ENCODE peak calls at places on chromosomes 6 and 20, in nine cellular contexts. One of them, this sample, is unnamed.

GRCh38 chr20:32672982-32673727 is 586 bp downstream of the C20orf203 start:
- DNase-seq in mucosa of gallbladder: no peak
- DNase-seq in progenitor cell of endocrine pancreas: no peak
- DNase-seq in M059J: no peak
- DNase-seq in putamen: no peak
- DNase-seq in left kidney: no peak
- DNase-seq in RCC 7860: no peak
- DNase-seq in CD4-positive, alpha-beta T cell: no peak
- DNase-seq in glutamatergic neuron: no peak
- DNase-seq in this sample: no peak

GRCh38 chr6:14655990-14656640 is 538.5 kb downstream of the CD83 start:
- DNase-seq in M059J: no peak
- DNase-seq in CD4-positive, alpha-beta T cell: no peak
- DNase-seq in left kidney: no peak
- DNase-seq in RCC 7860: no peak
- DNase-seq in progenitor cell of endocrine pancreas: no peak
- DNase-seq in putamen: no peak
- DNase-seq in glutamatergic neuron: no peak
- DNase-seq in mucosa of gallbladder: no peak
- DNase-seq in this sample: no peak

GRCh38 chr6:73455865-73456629 is 4.0 kb upstream of the CGAS start:
- DNase-seq in glutamatergic neuron: no peak
- DNase-seq in left kidney: no peak
- DNase-seq in mucosa of gallbladder: no peak
- DNase-seq in putamen: no peak
- DNase-seq in RCC 7860: no peak
- DNase-seq in CD4-positive, alpha-beta T cell: no peak
- DNase-seq in progenitor cell of endocrine pancreas: no peak
- DNase-seq in M059J: no peak
- DNase-seq in this sample: no peak

GRCh38 chr6:119856136-119856535 is 506.6 kb upstream of the MAN1A1 start:
- DNase-seq in CD4-positive, alpha-beta T cell: no peak
- DNase-seq in RCC 7860: peak; percentile 27
- DNase-seq in progenitor cell of endocrine pancreas: no peak
- DNase-seq in putamen: no peak
- DNase-seq in mucosa of gallbladder: no peak
- DNase-seq in M059J: no peak
- DNase-seq in glutamatergic neuron: no peak
- DNase-seq in left kidney: no peak
- DNase-seq in this sample: no peak

GRCh38 chr20:18005170-18005989 is 36.6 kb downstream of the MGME1 start:
- DNase-seq in left kidney: no peak
- DNase-seq in CD4-positive, alpha-beta T cell: no peak
- DNase-seq in RCC 7860: no peak
- DNase-seq in putamen: no peak
- DNase-seq in glutamatergic neuron: no peak
- DNase-seq in mucosa of gallbladder: no peak
- DNase-seq in M059J: peak; percentile 27
- DNase-seq in progenitor cell of endocrine pancreas: no peak
- DNase-seq in this sample: no peak

GRCh38 chr6:26175428-26176181 is 88.4 kb downstream of the HFE start:
- DNase-seq in progenitor cell of endocrine pancreas: no peak
- DNase-seq in left kidney: peak; percentile 75
- DNase-seq in mucosa of gallbladder: peak; percentile 58
- DNase-seq in putamen: no peak
- DNase-seq in CD4-positive, alpha-beta T cell: peak; percentile 54
- DNase-seq in glutamatergic neuron: no peak
- DNase-seq in RCC 7860: peak; percentile 59
- DNase-seq in M059J: peak; percentile 84
- DNase-seq in this sample: no peak

GRCh38 chr6:10421508-10422281 is 6.8 kb upstream of the TFAP2A start:
- DNase-seq in M059J: no peak
- DNase-seq in RCC 7860: no peak
- DNase-seq in putamen: no peak
- DNase-seq in left kidney: peak; percentile 21
- DNase-seq in mucosa of gallbladder: no peak
- DNase-seq in progenitor cell of endocrine pancreas: no peak
- DNase-seq in glutamatergic neuron: peak; percentile 34
- DNase-seq in CD4-positive, alpha-beta T cell: no peak
- DNase-seq in this sample: no peak

GRCh38 chr6:158219229-158219628 is 51.1 kb downstream of the GTF2H5 start:
- DNase-seq in left kidney: no peak
- DNase-seq in RCC 7860: no peak
- DNase-seq in CD4-positive, alpha-beta T cell: no peak
- DNase-seq in M059J: peak; percentile 66
- DNase-seq in mucosa of gallbladder: peak; percentile 33
- DNase-seq in putamen: no peak
- DNase-seq in glutamatergic neuron: no peak
- DNase-seq in progenitor cell of endocrine pancreas: no peak
- DNase-seq in this sample: no peak

GRCh38 chr6:90113389-90113788 is 183.3 kb downstream of the BACH2 start:
- DNase-seq in CD4-positive, alpha-beta T cell: no peak
- DNase-seq in mucosa of gallbladder: no peak
- DNase-seq in RCC 7860: no peak
- DNase-seq in progenitor cell of endocrine pancreas: no peak
- DNase-seq in glutamatergic neuron: no peak
- DNase-seq in putamen: no peak
- DNase-seq in left kidney: no peak
- DNase-seq in M059J: no peak
- DNase-seq in this sample: no peak

GRCh38 chr6:36224918-36225461 is 28.4 kb downstream of the BRPF3 start:
- DNase-seq in putamen: no peak
- DNase-seq in left kidney: no peak
- DNase-seq in M059J: peak; percentile 18
- DNase-seq in progenitor cell of endocrine pancreas: no peak
- DNase-seq in RCC 7860: no peak
- DNase-seq in CD4-positive, alpha-beta T cell: no peak
- DNase-seq in glutamatergic neuron: no peak
- DNase-seq in mucosa of gallbladder: no peak
- DNase-seq in this sample: no peak

GRCh38 chr6:119158057-119158848 is 79.8 kb upstream of the FAM184A start:
- DNase-seq in glutamatergic neuron: no peak
- DNase-seq in M059J: no peak
- DNase-seq in RCC 7860: no peak
- DNase-seq in mucosa of gallbladder: peak; percentile 57
- DNase-seq in putamen: no peak
- DNase-seq in CD4-positive, alpha-beta T cell: no peak
- DNase-seq in progenitor cell of endocrine pancreas: no peak
- DNase-seq in left kidney: no peak
- DNase-seq in this sample: peak; percentile 36

GRCh38 chr6:41072836-41073202 is at the start of gene NFYA:
- DNase-seq in glutamatergic neuron: peak; percentile 99
- DNase-seq in putamen: no peak
- DNase-seq in RCC 7860: no peak
- DNase-seq in M059J: peak; percentile 99
- DNase-seq in CD4-positive, alpha-beta T cell: no peak
- DNase-seq in left kidney: no peak
- DNase-seq in progenitor cell of endocrine pancreas: no peak
- DNase-seq in mucosa of gallbladder: no peak
- DNase-seq in this sample: peak; percentile 100

GRCh38 chr20:33788351-33789049 is 22.6 kb upstream of the CHMP4B start:
- DNase-seq in CD4-positive, alpha-beta T cell: no peak
- DNase-seq in progenitor cell of endocrine pancreas: no peak
- DNase-seq in left kidney: no peak
- DNase-seq in M059J: peak; percentile 35
- DNase-seq in RCC 7860: no peak
- DNase-seq in mucosa of gallbladder: no peak
- DNase-seq in glutamatergic neuron: no peak
- DNase-seq in putamen: no peak
- DNase-seq in this sample: no peak

GRCh38 chr6:139545474-139546116 is 171.1 kb upstream of the CITED2 start:
- DNase-seq in M059J: peak; percentile 45
- DNase-seq in glutamatergic neuron: no peak
- DNase-seq in CD4-positive, alpha-beta T cell: no peak
- DNase-seq in left kidney: no peak
- DNase-seq in putamen: no peak
- DNase-seq in mucosa of gallbladder: no peak
- DNase-seq in progenitor cell of endocrine pancreas: no peak
- DNase-seq in RCC 7860: no peak
- DNase-seq in this sample: no peak

GRCh38 chr20:33108641-33109040 is 29.2 kb downstream of the BPIFB4 start:
- DNase-seq in RCC 7860: no peak
- DNase-seq in left kidney: no peak
- DNase-seq in progenitor cell of endocrine pancreas: no peak
- DNase-seq in putamen: no peak
- DNase-seq in glutamatergic neuron: no peak
- DNase-seq in M059J: no peak
- DNase-seq in mucosa of gallbladder: no peak
- DNase-seq in CD4-positive, alpha-beta T cell: no peak
- DNase-seq in this sample: no peak

GRCh38 chr6:36682328-36683144 is 4.0 kb downstream of the CDKN1A start:
- DNase-seq in mucosa of gallbladder: peak; percentile 71
- DNase-seq in putamen: no peak
- DNase-seq in glutamatergic neuron: no peak
- DNase-seq in M059J: peak; percentile 72
- DNase-seq in progenitor cell of endocrine pancreas: no peak
- DNase-seq in CD4-positive, alpha-beta T cell: peak; percentile 80
- DNase-seq in RCC 7860: peak; percentile 51
- DNase-seq in left kidney: no peak
- DNase-seq in this sample: peak; percentile 41

GRCh38 chr6:162856885-162857284 is 129.1 kb downstream of the PACRG start:
- DNase-seq in glutamatergic neuron: no peak
- DNase-seq in progenitor cell of endocrine pancreas: no peak
- DNase-seq in putamen: peak; percentile 98
- DNase-seq in RCC 7860: peak; percentile 41
- DNase-seq in mucosa of gallbladder: peak; percentile 27
- DNase-seq in CD4-positive, alpha-beta T cell: no peak
- DNase-seq in left kidney: peak; percentile 95
- DNase-seq in M059J: peak; percentile 64
- DNase-seq in this sample: peak; percentile 55

GRCh38 chr6:101391772-101392560 is 1.5 kb upstream of the GRIK2 start:
- DNase-seq in progenitor cell of endocrine pancreas: no peak
- DNase-seq in glutamatergic neuron: peak; percentile 66
- DNase-seq in M059J: peak; percentile 38
- DNase-seq in CD4-positive, alpha-beta T cell: no peak
- DNase-seq in RCC 7860: no peak
- DNase-seq in left kidney: no peak
- DNase-seq in putamen: no peak
- DNase-seq in mucosa of gallbladder: no peak
- DNase-seq in this sample: no peak

GRCh38 chr20:58032599-58032998 is 195.9 kb downstream of the ANKRD60 start:
- DNase-seq in RCC 7860: no peak
- DNase-seq in left kidney: no peak
- DNase-seq in progenitor cell of endocrine pancreas: no peak
- DNase-seq in mucosa of gallbladder: no peak
- DNase-seq in CD4-positive, alpha-beta T cell: no peak
- DNase-seq in putamen: no peak
- DNase-seq in M059J: no peak
- DNase-seq in glutamatergic neuron: no peak
- DNase-seq in this sample: no peak

GRCh38 chr20:13139459-13140150 is 81.5 kb upstream of the ISM1 start:
- DNase-seq in mucosa of gallbladder: no peak
- DNase-seq in glutamatergic neuron: no peak
- DNase-seq in progenitor cell of endocrine pancreas: no peak
- DNase-seq in RCC 7860: no peak
- DNase-seq in putamen: no peak
- DNase-seq in CD4-positive, alpha-beta T cell: no peak
- DNase-seq in M059J: peak; percentile 30
- DNase-seq in left kidney: no peak
- DNase-seq in this sample: no peak

GRCh38 chr20:51345601-51346101 is 196.9 kb downstream of the NFATC2 start:
- DNase-seq in RCC 7860: no peak
- DNase-seq in M059J: peak; percentile 94
- DNase-seq in putamen: no peak
- DNase-seq in progenitor cell of endocrine pancreas: no peak
- DNase-seq in mucosa of gallbladder: no peak
- DNase-seq in glutamatergic neuron: no peak
- DNase-seq in CD4-positive, alpha-beta T cell: no peak
- DNase-seq in left kidney: no peak
- DNase-seq in this sample: no peak

GRCh38 chr6:29424575-29424974 is 9.8 kb downstream of the OR12D1 start:
- DNase-seq in putamen: no peak
- DNase-seq in mucosa of gallbladder: no peak
- DNase-seq in M059J: no peak
- DNase-seq in glutamatergic neuron: no peak
- DNase-seq in RCC 7860: no peak
- DNase-seq in progenitor cell of endocrine pancreas: no peak
- DNase-seq in CD4-positive, alpha-beta T cell: no peak
- DNase-seq in left kidney: no peak
- DNase-seq in this sample: no peak

GRCh38 chr20:36501367-36502006 is 39.8 kb upstream of the MYL9 start:
- DNase-seq in mucosa of gallbladder: no peak
- DNase-seq in M059J: no peak
- DNase-seq in progenitor cell of endocrine pancreas: no peak
- DNase-seq in left kidney: no peak
- DNase-seq in RCC 7860: no peak
- DNase-seq in putamen: no peak
- DNase-seq in CD4-positive, alpha-beta T cell: no peak
- DNase-seq in glutamatergic neuron: no peak
- DNase-seq in this sample: no peak

GRCh38 chr6:4772750-4773149 is 3.5 kb upstream of the CDYL start:
- DNase-seq in CD4-positive, alpha-beta T cell: no peak
- DNase-seq in left kidney: no peak
- DNase-seq in mucosa of gallbladder: no peak
- DNase-seq in RCC 7860: no peak
- DNase-seq in M059J: no peak
- DNase-seq in progenitor cell of endocrine pancreas: no peak
- DNase-seq in putamen: no peak
- DNase-seq in glutamatergic neuron: no peak
- DNase-seq in this sample: no peak

This sample was measured in heart right ventricle.